ENCODE peak calls at places on chromosomes 2 and 18, in four cellular contexts. G is HepG2, X is cardiac muscle cell, M is IMR-90. V is an unnamed sample.

GRCh38 chr18:2846638-2847340 is at the start of gene EMILIN2:
- DNase-seq in X (peak; percentile 78), G (no peak), M (peak; percentile 14), V (peak; percentile 35)

GRCh38 chr2:67476808-67477790 is 80.0 kb downstream of the ETAA1 start:
- DNase-seq in M (peak; percentile 81), X (peak; percentile 43), G (peak; percentile 32), V (peak; percentile 78)

GRCh38 chr18:59609654-59610053 is 87.6 kb downstream of the CCBE1 start:
- DNase-seq in G (no peak), M (no peak), X (no peak), V (no peak)

GRCh38 chr2:239339726-239340654 is 60.8 kb downstream of the HDAC4 start:
- DNase-seq in X (no peak), G (no peak), M (no peak), V (no peak)

GRCh38 chr2:218002792-218003191 is at the start of gene TNS1:
- DNase-seq in M (peak; percentile 65), G (no peak), X (no peak), V (peak; percentile 69)

GRCh38 chr2:128504242-128505149 is 185.8 kb upstream of the HS6ST1 start:
- DNase-seq in M (no peak), G (no peak), X (no peak), V (no peak)

GRCh38 chr2:9251154-9252001 is 44.8 kb downstream of the ASAP2 start:
- DNase-seq in X (no peak), M (peak; percentile 77), G (no peak), V (peak; percentile 70)

GRCh38 chr2:236968101-236968886 is 117.4 kb upstream of the COPS8 start:
- DNase-seq in X (no peak), G (peak; percentile 58), M (no peak), V (no peak)

GRCh38 chr2:17934721-17935120 is 56.3 kb downstream of the KCNS3 start:
- DNase-seq in G (no peak), X (no peak), M (peak; percentile 89), V (peak; percentile 37)

GRCh38 chr2:226915846-226916360 is 80.0 kb downstream of the RHBDD1 start:
- DNase-seq in M (peak; percentile 90), G (no peak), X (no peak), V (peak; percentile 74)

GRCh38 chr2:25161055-25161781 is 7.2 kb downstream of the POMC start:
- DNase-seq in G (no peak), M (peak; percentile 4), X (no peak), V (peak; percentile 40)

GRCh38 chr18:44117821-44118220 is 562.9 kb upstream of the SETBP1 start:
- DNase-seq in M (no peak), G (no peak), X (no peak), V (no peak)

GRCh38 chr2:18399601-18400000 is 160.9 kb downstream of the RDH14 start:
- DNase-seq in G (no peak), M (peak; percentile 41), X (no peak), V (no peak)

GRCh38 chr2:127054604-127054930 is 52.4 kb downstream of the BIN1 start:
- DNase-seq in G (no peak), X (no peak), M (no peak), V (no peak)

DNA sequence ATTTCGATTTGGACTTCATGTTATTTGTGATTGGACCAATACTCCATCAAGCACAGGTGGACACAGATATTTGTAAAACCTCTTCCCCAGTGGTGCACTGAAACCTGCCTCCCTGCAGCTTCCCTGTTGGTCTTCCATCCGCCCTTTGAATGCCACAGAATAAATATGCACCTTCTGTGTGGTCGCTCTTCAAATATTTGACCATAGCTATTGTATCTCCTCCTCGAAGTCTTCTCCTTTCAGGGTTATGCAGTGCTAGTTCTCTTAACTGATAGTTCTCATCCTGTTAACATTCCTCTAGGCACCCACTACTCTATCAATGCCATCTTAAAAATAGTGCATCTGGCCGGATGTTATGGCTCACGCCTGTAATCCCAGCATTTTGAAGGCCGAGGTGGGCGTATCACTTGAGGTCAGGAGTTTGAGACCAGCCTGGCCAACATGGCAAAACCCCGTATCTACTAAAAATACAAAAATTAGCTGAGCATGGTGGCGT is 12.5 kb downstream of the SPATS2L start:
- DNase-seq in G (peak; percentile 98), M (no peak), X (no peak), V (no peak)
- H3K4me3 ChIP-seq in G (peak overlapping the region; percentile 21), M (no peak overlapping the region), X (no peak overlapping the region), V (no peak overlapping the region)

DNA sequence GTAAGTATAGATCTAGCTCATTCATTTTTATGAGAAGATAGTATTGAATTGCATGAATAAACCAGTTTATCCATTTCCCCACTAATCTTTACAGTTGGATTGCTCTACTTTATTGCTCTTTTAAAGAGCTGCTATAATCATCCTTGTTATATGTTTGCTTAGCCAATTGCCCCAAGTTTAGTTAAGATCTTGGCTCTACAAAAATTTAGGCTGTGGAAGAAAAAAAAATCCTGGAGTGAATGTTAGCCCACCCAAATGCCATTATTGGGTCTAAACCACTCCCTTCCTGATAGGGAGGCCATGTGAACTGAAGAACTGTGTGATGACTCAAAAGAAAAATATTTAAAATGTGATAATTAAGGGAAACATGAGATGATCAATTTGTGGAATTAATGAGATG is 2.9 kb downstream of the ALS2 start:
- DNase-seq in X (no peak), G (no peak), M (no peak), V (no peak)
- H3K4me3 ChIP-seq in X (no peak overlapping the region), G (no peak overlapping the region), M (no peak overlapping the region), V (no peak overlapping the region)

GRCh38 chr2:105796131-105796638 is 51.5 kb downstream of the NCK2 start:
- DNase-seq in M (no peak), X (no peak), G (no peak), V (no peak)

GRCh38 chr2:105795575-105795934 is 50.8 kb downstream of the NCK2 start:
- DNase-seq in G (no peak), X (no peak), M (no peak), V (no peak)

GRCh38 chr2:105793230-105793975 is 48.7 kb downstream of the NCK2 start:
- DNase-seq in X (no peak), G (no peak), M (no peak), V (no peak)

GRCh38 chr2:105796791-105797190 is 52.1 kb downstream of the NCK2 start:
- DNase-seq in G (no peak), M (no peak), X (no peak), V (no peak)

GRCh38 chr2:105794926-105795574 is 50.3 kb downstream of the NCK2 start:
- DNase-seq in M (no peak), X (no peak), G (no peak), V (no peak)
- H3K4me3 ChIP-seq in M (no peak overlapping the region), X (no peak overlapping the region), G (no peak overlapping the region), V (no peak overlapping the region)

DNA sequence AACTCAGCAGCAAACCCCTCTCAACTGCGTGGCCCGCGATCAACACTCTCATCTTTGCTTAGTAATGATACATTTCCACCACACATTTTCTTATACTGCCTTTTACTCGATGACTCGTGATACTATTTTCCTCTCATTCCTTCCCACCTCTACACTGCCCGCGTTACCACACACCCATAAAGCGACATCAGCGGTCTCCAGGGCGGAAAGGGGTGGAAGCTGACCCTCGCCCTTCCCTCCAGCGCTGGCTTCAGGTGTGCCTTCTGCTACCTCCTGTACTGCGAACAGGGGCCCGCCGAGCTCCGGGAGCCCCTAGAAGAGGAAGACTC is 1.3 kb downstream of the NETO1 start:
- DNase-seq in X (peak; percentile 4), G (no peak), M (no peak), V (no peak)
- H3K4me3 ChIP-seq in X (peak overlapping the region; percentile 57), G (no peak overlapping the region), M (no peak overlapping the region), V (peak overlapping the region; percentile 42)

GRCh38 chr18:36153203-36153602 is 23.5 kb downstream of the ELP2 start:
- DNase-seq in X (no peak), M (peak; percentile 97), G (peak; percentile 23), V (peak; percentile 18)
- H3K4me3 ChIP-seq in X (no peak overlapping the region), M (no peak overlapping the region), G (no peak overlapping the region), V (no peak overlapping the region)

GRCh38 chr2:113175101-113175628 is 1.4 kb downstream of the PSD4 start:
- DNase-seq in X (no peak), G (no peak), M (no peak), V (no peak)

GRCh38 chr2:113173563-113174368 is at the start of gene PSD4:
- DNase-seq in X (no peak), M (no peak), G (no peak), V (peak; percentile 3)

GRCh38 chr2:113172721-113173562 is 829 bp upstream of the PSD4 start:
- DNase-seq in M (no peak), X (no peak), G (no peak), V (no peak)

GRCh38 chr2:113175736-113176695 is 2.2 kb downstream of the PSD4 start:
- DNase-seq in G (no peak), X (no peak), M (no peak), V (no peak)

DNA sequence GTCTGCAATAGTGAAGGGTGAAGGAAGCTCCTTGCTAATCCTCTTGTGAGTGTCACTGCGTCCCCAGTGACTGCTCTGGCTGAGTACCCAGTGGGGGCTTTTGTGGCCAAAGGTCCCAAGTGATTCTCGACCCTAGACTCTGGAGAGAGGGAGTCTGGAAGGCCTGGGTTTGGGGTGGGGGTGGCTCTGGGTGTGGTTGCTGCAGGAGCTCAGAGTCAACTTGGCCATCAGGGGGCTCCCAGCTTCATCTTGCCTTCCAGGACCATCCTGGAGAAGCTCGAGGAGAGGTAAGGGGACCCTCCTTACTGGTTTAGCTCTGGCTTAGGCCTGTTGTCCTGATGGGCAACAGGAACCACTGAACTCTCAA is 581 bp downstream of the PSD4 start:
- DNase-seq in M (no peak), G (no peak), X (no peak), V (no peak)
- H3K4me3 ChIP-seq in M (no peak overlapping the region), G (peak overlapping the region; percentile 59), X (no peak overlapping the region), V (no peak overlapping the region)

DNA sequence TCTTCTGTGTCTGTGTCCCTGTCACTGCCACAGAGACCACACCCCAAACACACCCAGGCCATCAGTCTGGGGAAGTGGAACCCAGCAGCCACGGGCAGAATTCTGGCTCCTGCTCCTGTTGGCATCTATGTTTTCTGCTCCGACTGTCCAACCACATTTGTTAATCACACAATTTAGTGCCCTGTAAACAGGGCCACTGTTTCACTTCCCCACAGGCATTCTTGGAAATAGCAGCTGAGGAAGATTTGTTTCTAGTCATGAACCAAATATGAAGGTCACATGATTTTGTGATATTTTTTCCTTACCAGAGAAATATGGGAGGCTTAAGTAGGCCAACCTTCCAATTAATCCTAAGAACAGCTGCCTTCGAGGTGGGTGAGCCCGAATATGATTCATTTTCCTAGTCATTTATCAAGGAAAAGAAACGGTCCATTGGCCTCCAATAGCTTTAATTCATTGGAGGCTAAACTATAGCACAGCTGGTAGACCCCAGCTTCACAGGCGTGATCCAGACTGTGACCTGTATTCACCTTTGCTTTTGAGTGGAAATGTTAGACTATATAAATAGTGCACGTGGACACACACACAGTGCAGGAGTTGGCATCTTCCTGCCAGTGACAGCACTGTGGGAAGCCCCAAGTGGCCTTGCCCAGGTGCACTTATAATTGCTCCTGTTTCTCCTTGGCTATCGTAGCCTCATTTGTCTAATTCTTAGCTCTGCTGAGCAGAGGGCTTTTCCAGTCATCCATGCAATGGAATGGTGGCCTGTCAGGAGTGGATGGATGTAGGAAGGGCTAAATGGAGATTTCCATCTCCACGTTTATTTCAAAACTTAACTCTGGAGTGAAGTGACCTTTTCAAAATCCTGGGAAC is 267.9 kb downstream of the LPIN1 start:
- DNase-seq in G (no peak), X (no peak), M (peak; percentile 70), V (peak; percentile 24)
- H3K4me3 ChIP-seq in G (no peak overlapping the region), X (no peak overlapping the region), M (no peak overlapping the region), V (no peak overlapping the region)

GRCh38 chr2:64522843-64523428 is 1.2 kb upstream of the AFTPH start:
- DNase-seq in M (peak; percentile 87), G (peak; percentile 83), X (peak; percentile 80), V (peak; percentile 92)

GRCh38 chr2:64525323-64525625 is 1.1 kb downstream of the AFTPH start:
- DNase-seq in G (peak; percentile 28), M (peak; percentile 16), X (no peak), V (peak; percentile 44)

GRCh38 chr2:64524604-64525322 is 635 bp downstream of the AFTPH start:
- DNase-seq in G (peak; percentile 30), M (peak; percentile 7), X (peak; percentile 64), V (no peak)

GRCh38 chr2:64523667-64524603 is at the start of gene AFTPH:
- DNase-seq in G (peak; percentile 99), M (peak; percentile 98), X (peak; percentile 99), V (peak; percentile 99)

GRCh38 chr2:64526034-64526433 is 1.9 kb downstream of the AFTPH start:
- DNase-seq in G (no peak), M (no peak), X (no peak), V (no peak)
- H3K4me3 ChIP-seq in G (peak overlapping the region; percentile 95), M (no peak overlapping the region), X (no peak overlapping the region), V (no peak overlapping the region)